ENCODE peak calls at places on chromosomes 16 and 17, in six cellular contexts. J is suprapubic skin, B is SK-N-SH, I is prostate gland, C is HCT116, K is stomach. Y is an unnamed sample. For H3K4me1, the result is how much of the 10 kb centered on the place peaks cover.

GRCh38 chr16:85535352-85536072 is 77.6 kb upstream of the GSE1 start:
- DNase-seq in J (no peak), B (no peak), I (no peak), C (no peak), K (peak), Y (no peak)

GRCh38 chr16:88628512-88628974 is 9.8 kb upstream of the IL17C start:
- DNase-seq in J (no peak), B (peak), I (no peak), C (no peak), K (no peak), Y (peak)

GRCh38 chr16:19348125-19348524 is 62.6 kb downstream of the CLEC19A start:
- DNase-seq in J (no peak), B (no peak), I (no peak), C (no peak), K (no peak), Y (no peak)

GRCh38 chr16:6375471-6376075 is 957.1 kb upstream of the RBFOX1 start:
- DNase-seq in J (no peak), B (peak), I (no peak), C (no peak), K (no peak), Y (no peak)

GRCh38 chr17:31072186-31072585 is 22.6 kb upstream of the NF1 start:
- DNase-seq in J (no peak), B (no peak), I (peak), C (no peak), K (no peak), Y (no peak)

GRCh38 chr17:29726721-29727252 is 104.1 kb upstream of the CORO6 start:
- DNase-seq in J (no peak), B (peak), I (no peak), C (no peak), K (no peak), Y (no peak)

GRCh38 chr17:47952181-47953021 is 5.3 kb downstream of the PRR15L start:
- DNase-seq in J (no peak), B (no peak), I (no peak), C (no peak), K (peak), Y (no peak)

GRCh38 chr16:75244225-75244792 is 7.1 kb downstream of the BCAR1 start:
- DNase-seq in J (no peak), B (no peak), I (no peak), C (no peak), K (peak), Y (no peak)

GRCh38 chr17:63094636-63095035 is 128.6 kb downstream of the TANC2 start:
- DNase-seq in J (no peak), B (no peak), I (no peak), C (no peak), K (no peak), Y (no peak)

DNA sequence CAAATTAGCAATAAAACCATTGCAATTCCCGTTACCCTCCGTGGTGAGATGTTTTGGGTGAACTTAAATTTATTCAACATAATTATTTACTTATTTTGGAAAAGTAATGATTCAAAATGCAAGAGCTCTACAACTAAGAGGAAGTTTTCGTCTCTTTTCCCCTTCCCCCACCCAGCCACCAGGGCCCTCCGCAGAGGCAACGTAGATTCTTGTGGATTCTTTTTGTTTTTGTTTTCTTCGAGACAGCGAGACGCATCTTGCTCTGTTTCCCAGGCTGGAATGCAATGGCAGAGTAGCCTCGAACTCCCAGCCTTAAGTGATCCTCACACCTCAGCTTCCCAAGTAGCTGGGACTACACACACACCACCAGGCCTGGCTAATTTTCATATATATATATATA is 19.2 kb downstream of the CCDC40 start:
- DNase-seq in J (no peak), B (no peak), I (no peak), C (no peak), K (no peak), Y (no peak)
- H3K4me3 ChIP-seq in J (no peak), B (no peak), I (no peak), C (no peak), K (no peak), Y (no peak)

DNA sequence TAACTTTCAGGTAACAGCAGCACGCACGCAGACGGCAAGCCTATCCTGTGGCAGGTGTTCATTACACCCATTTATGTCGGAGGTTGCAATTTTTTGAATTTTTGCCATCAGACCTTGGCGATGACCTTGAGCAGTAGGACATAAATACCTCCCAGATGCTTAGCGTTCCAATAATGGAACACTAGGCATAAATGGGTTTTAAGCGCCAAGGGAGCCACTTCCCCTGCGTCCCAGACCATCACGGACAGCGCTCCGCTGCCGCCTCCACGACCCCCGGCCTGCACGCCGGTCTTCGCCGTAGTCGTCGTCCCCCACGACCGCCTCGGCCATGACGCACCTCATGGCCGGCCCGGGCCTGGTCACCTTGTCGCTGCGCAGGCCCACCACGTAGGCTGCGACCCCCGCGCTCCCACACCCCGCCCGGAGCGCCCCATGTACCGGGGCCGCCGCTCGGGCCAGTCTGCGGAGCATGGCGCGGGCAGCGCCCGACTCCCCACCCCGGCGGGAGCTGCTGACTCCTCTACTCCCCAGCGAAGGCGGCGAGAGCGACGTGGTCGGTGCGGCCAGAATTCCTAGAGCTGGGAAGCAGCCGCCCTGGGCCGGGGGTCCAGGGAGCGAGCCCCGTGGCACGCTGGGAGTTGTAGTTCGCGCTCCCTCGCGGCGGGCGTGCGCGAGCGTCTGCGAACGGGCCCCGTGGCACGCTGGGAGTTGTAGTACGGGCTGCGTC is 22.7 kb downstream of the TMEM235 start:
- DNase-seq in J (peak), B (peak), I (peak), C (peak), K (peak), Y (peak)
- TF ChIP-seq POLR2AphosphoS5 in J (no peak), B (peak), I (peak), C (no peak), K (peak), Y (peak)

DNA sequence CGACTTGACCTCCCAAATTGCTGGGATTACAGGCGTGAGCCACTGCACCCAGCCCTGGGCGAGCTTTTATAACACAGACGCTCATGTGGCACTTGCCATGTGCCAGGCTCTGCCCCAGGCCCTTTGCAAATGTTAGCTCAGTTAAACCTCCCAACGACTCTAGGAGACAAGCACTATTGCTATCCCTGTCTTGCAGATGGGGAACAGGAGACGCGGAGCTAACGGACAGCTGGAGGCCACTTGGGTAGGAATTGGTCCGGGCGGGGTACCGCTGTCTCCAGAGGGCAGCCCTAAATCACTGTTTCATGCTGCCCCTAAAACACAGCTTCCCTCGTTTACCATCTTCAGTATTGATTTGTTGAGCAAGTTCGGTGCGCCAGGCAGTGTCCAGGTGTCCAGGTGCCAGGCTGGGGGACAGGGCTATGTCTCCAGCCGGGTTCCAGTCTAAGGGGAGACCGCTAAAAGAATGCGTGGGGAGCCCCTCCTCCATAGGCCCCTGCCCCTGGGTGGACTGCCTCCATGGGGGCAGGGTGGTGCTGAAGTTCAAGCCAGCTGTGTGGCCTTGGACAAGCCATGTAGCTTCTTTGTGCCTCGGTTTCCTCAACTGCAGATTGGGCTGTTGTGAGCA is 23.7 kb downstream of the TMEM235 start:
- DNase-seq in J (no peak), B (no peak), I (no peak), C (no peak), K (no peak), Y (peak)
- H3K4me1 ChIP-seq in J (under half), B (half or more), I (under half), C (under half), K (under half), Y (under half)

DNA sequence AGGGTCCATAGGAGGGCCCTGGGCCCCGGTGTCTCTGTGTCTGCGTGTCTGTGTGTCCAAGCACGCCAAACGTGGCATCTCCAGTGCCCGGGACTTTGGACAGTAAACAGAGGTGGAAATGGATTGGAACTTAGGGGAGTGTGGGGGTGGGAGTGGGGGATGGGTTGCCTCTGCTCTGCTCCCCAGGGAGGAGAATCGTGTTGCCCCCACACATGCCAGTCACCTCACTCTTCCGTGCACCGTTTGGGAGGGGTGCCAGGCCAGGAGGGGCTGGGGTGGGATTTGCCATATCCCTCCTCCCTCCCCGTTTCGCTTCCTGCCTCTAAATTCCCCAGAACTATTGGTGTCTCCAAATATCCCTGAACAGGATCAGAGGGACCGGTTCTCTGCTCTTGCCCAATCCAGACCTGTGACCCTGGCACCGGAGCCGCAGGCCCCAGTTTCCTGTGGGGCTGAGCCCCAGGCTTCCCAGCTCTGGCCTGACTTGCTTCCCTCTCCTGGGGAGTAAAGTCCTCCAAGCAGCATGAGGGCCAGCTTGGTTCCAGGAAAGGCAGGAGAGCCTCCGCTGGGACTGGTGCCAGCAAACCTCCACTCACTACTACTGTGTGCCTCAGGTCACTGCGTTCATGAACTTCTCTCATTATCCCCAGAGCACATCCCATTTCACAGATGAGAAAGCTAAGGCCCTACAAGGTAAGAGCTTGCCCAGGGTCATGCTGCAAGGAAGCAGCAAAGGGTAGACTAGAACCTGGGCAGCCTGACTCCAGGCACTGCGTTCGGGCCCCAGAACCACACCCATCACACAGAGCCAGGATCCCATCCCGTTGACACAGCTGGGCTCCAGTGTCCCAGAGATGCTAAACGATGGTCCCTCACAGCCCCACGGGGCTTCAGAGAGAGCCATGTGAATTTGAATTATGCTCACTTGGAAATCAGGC is at the start of gene ASGR1:
- DNase-seq in J (no peak), B (no peak), I (no peak), C (no peak), K (no peak), Y (no peak)
- H3K4me3 ChIP-seq in J (no peak), B (peak), I (no peak), C (peak), K (peak), Y (peak)

GRCh38 chr16:649646-650045 is 481 bp downstream of the WDR90 start:
- DNase-seq in J (no peak), B (peak), I (no peak), C (no peak), K (no peak), Y (peak)
- TF ChIP-seq POLR2AphosphoS5 in J (no peak), B (no peak), I (no peak), C (no peak), K (no peak), Y (no peak)

GRCh38 chr17:64773836-64774761 is 112.0 kb upstream of the SMURF2 start:
- DNase-seq in J (peak), B (peak), I (peak), C (peak), K (peak), Y (no peak)
- H3K4me1 ChIP-seq in J (under half), B (under half), I (under half), C (under half), K (under half), Y (under half)

DNA sequence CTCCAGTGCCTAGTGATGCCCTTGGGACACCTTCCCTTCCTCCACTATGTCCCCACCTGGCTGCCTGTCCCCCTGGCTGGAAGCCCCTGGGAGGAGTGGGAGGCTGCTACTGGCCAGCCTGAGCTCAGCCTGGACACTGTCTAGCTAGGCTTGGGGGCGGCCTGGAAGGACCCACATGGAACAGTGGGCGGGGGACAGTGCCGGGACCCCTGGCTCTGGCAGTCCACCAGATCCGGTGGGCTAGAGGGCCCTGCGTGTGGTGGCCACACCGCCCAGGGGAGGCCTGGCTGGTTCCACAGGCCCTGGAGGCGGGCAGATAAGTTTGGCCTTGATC is 388.0 kb upstream of the TNRC6C start:
- DNase-seq in J (peak), B (no peak), I (no peak), C (no peak), K (no peak), Y (peak)
- H3K4me3 ChIP-seq in J (no peak), B (no peak), I (no peak), C (no peak), K (no peak), Y (no peak)

GRCh38 chr17:81094224-81094743 is 59.3 kb downstream of the BAIAP2 start:
- DNase-seq in J (no peak), B (no peak), I (no peak), C (no peak), K (no peak), Y (no peak)
- TF ChIP-seq POLR2AphosphoS5 in J (no peak), B (no peak), I (no peak), C (no peak), K (no peak), Y (no peak)

Y was measured in spleen.